ENCODE peak calls at places on chromosomes 7 and 10, in eight cellular contexts. Z, D, F, E, Y, N, S and W are unnamed samples.

GRCh38 chr10:114026189-114027040 is 17.3 kb upstream of the ADRB1 start:
- DNase-seq in S (no peak), E (peak; percentile 53), Z (peak; percentile 67), N (peak; percentile 41), D (peak; percentile 41), F (peak; percentile 47), Y (peak; percentile 84), W (peak; percentile 89)

GRCh38 chr7:1160665-1161010 is 642 bp upstream of the ZFAND2A start:
- DNase-seq in N (no peak), F (peak; percentile 13), D (no peak), Y (peak; percentile 5), E (no peak), Z (peak; percentile 33), S (no peak), W (no peak)

GRCh38 chr7:159094030-159094740 is 50.5 kb downstream of the VIPR2 start:
- DNase-seq in S (no peak), E (no peak), N (no peak), Y (no peak), F (no peak), Z (no peak), D (no peak), W (no peak)

GRCh38 chr10:21509391-21510217 is 15.9 kb downstream of the SKIDA1 start:
- DNase-seq in S (no peak), E (no peak), F (no peak), Z (no peak), Y (no peak), D (no peak), N (no peak), W (no peak)

GRCh38 chr7:100649826-100650565 is 6.3 kb downstream of the ACTL6B start:
- DNase-seq in N (no peak), Z (no peak), E (no peak), D (no peak), S (no peak), F (peak; percentile 24), Y (no peak), W (no peak)

GRCh38 chr10:70978816-70979215 is 90.5 kb upstream of the PCBD1 start:
- DNase-seq in Y (no peak), F (no peak), D (no peak), Z (no peak), S (no peak), N (no peak), E (no peak), W (no peak)

GRCh38 chr10:5752301-5752871 is 60.8 kb downstream of the GDI2 start:
- DNase-seq in Y (no peak), Z (peak; percentile 62), N (no peak), F (no peak), E (no peak), S (no peak), D (peak; percentile 25), W (no peak)

GRCh38 chr7:158825628-158826289 is 3.5 kb downstream of the ESYT2 start:
- DNase-seq in F (no peak), S (no peak), D (no peak), Y (no peak), E (no peak), N (no peak), Z (no peak), W (no peak)

GRCh38 chr7:134327896-134328295 is 11.2 kb upstream of the SLC35B4 start:
- DNase-seq in N (peak; percentile 21), Z (peak; percentile 50), D (no peak), Y (peak; percentile 15), F (peak; percentile 53), S (no peak), E (peak; percentile 56), W (peak; percentile 52)

GRCh38 chr10:98030093-98030821 is at the start of gene CRTAC1:
- DNase-seq in S (no peak), E (no peak), F (no peak), D (no peak), Y (no peak), Z (peak; percentile 17), N (no peak), W (no peak)

GRCh38 chr7:91288208-91288824 is 24.1 kb downstream of the FZD1 start:
- DNase-seq in F (no peak), N (no peak), D (no peak), E (no peak), Z (no peak), S (no peak), Y (peak; percentile 12), W (no peak)

GRCh38 chr10:47238331-47239095 is 61.5 kb upstream of the GDF10 start:
- DNase-seq in S (no peak), D (no peak), Y (no peak), Z (no peak), E (no peak), F (no peak), N (no peak), W (no peak)

GRCh38 chr10:85222300-85222699 is 893.9 kb downstream of the CCSER2 start:
- DNase-seq in E (no peak), Z (no peak), N (no peak), S (no peak), D (no peak), Y (no peak), F (no peak), W (no peak)

GRCh38 chr7:94792270-94792669 is 115.1 kb upstream of the PPP1R9A start:
- DNase-seq in F (no peak), D (no peak), Z (no peak), S (no peak), E (no peak), Y (no peak), N (no peak), W (no peak)

GRCh38 chr10:5305374-5305773 is 59.4 kb upstream of the UCN3 start:
- DNase-seq in Y (no peak), D (no peak), N (no peak), S (no peak), F (peak; percentile 90), Z (peak; percentile 83), E (no peak), W (no peak)

GRCh38 chr7:90246184-90246583 is 1.2 kb downstream of the CFAP69 start:
- DNase-seq in E (peak; percentile 32), F (peak; percentile 71), Y (no peak), D (peak; percentile 73), Z (peak; percentile 13), N (no peak), S (no peak), W (no peak)

GRCh38 chr7:131145770-131146169 is 181.9 kb upstream of the MKLN1 start:
- DNase-seq in E (no peak), F (no peak), Z (no peak), N (no peak), D (no peak), S (no peak), Y (no peak), W (no peak)

GRCh38 chr7:38186593-38187314 is 8.7 kb downstream of the STARD3NL start:
- DNase-seq in S (no peak), D (peak; percentile 45), N (no peak), F (peak; percentile 50), E (peak; percentile 61), Y (peak; percentile 62), Z (peak; percentile 65), W (peak; percentile 83)

GRCh38 chr10:122051609-122052385 is 62.8 kb downstream of the TACC2 start:
- DNase-seq in Y (peak; percentile 73), Z (peak; percentile 83), S (no peak), F (peak; percentile 73), D (no peak), N (peak; percentile 77), E (peak; percentile 65), W (peak; percentile 82)

GRCh38 chr7:19404912-19405329 is 259.7 kb upstream of the FERD3L start:
- DNase-seq in F (peak; percentile 97), N (peak; percentile 60), E (peak; percentile 99), D (peak; percentile 97), S (no peak), Z (peak; percentile 92), Y (peak; percentile 93), W (peak; percentile 93)

GRCh38 chr10:126844406-126844805 is 60.8 kb upstream of the DOCK1 start:
- DNase-seq in F (no peak), D (no peak), E (no peak), N (peak; percentile 19), Z (no peak), Y (peak; percentile 34), S (no peak), W (no peak)

GRCh38 chr10:5525581-5526271 is 965 bp downstream of the CALML3 start:
- DNase-seq in Y (peak; percentile 90), S (no peak), D (no peak), E (no peak), N (no peak), Z (no peak), F (no peak), W (no peak)

GRCh38 chr10:14578060-14578952 is 196.4 kb downstream of the FAM107B start:
- DNase-seq in S (no peak), Z (no peak), F (peak; percentile 45), D (no peak), N (peak; percentile 66), Y (no peak), E (peak; percentile 68), W (peak; percentile 69)

GRCh38 chr10:60849217-60849616 is 70.9 kb downstream of the CDK1 start:
- DNase-seq in F (peak; percentile 10), S (no peak), E (no peak), Z (no peak), D (no peak), N (no peak), Y (no peak), W (no peak)

GRCh38 chr10:103895458-103896186 is 22.4 kb downstream of the STN1 start:
- DNase-seq in N (no peak), D (no peak), Z (peak; percentile 80), Y (peak; percentile 70), S (no peak), F (peak; percentile 74), E (peak; percentile 66), W (peak; percentile 54)

GRCh38 chr10:124403548-124403947 is 15.2 kb downstream of the OAT start:
- DNase-seq in S (peak; percentile 54), Y (peak; percentile 71), Z (peak; percentile 81), D (peak; percentile 45), N (peak; percentile 67), F (peak; percentile 82), E (peak; percentile 81), W (peak; percentile 52)

GRCh38 chr10:92914478-92915066 is 66.3 kb downstream of the EXOC6 start:
- DNase-seq in D (no peak), Y (peak; percentile 30), F (peak; percentile 57), N (peak; percentile 13), S (peak; percentile 3), Z (peak; percentile 46), E (peak; percentile 50), W (peak; percentile 49)

GRCh38 chr7:73978681-73979563 is 49.1 kb upstream of the ELN start:
- DNase-seq in S (peak; percentile 77), F (peak; percentile 69), Z (no peak), E (no peak), D (no peak), Y (peak; percentile 26), N (peak; percentile 53), W (peak; percentile 26)